ENCODE peak calls at places on chromosomes 3 and 15, in six cellular contexts. L, X, O, Y, E and K are unnamed samples.

GRCh38 chr3:192365571-192365970 is 361.8 kb downstream of the FGF12 start:
- DNase-seq in L (no peak), X (no peak), O (no peak), Y (no peak), E (no peak), K (no peak)

GRCh38 chr15:40338041-40338657 is 2.6 kb downstream of the CCDC9B start:
- DNase-seq in L (no peak), X (peak; percentile 91), O (peak; percentile 95), Y (no peak), E (peak; percentile 58), K (no peak)

GRCh38 chr15:39685999-39686613 is 96.5 kb downstream of the FSIP1 start:
- DNase-seq in L (no peak), X (peak; percentile 63), O (peak; percentile 53), Y (no peak), E (peak; percentile 43), K (peak; percentile 29)

GRCh38 chr3:88991496-88991895 is 115.9 kb upstream of the EPHA3 start:
- DNase-seq in L (no peak), X (no peak), O (no peak), Y (no peak), E (no peak), K (no peak)

GRCh38 chr3:150349314-150350097 is 58.6 kb upstream of the TSC22D2 start:
- DNase-seq in L (no peak), X (no peak), O (no peak), Y (no peak), E (no peak), K (no peak)

GRCh38 chr15:92840149-92840548 is 60.0 kb upstream of the CHD2 start:
- DNase-seq in L (no peak), X (no peak), O (no peak), Y (no peak), E (no peak), K (no peak)

GRCh38 chr3:147572970-147573340 is 163.8 kb downstream of the ZIC1 start:
- DNase-seq in L (no peak), X (no peak), O (no peak), Y (no peak), E (no peak), K (no peak)

GRCh38 chr15:65094294-65094995 is 17.9 kb downstream of the KBTBD13 start:
- DNase-seq in L (no peak), X (no peak), O (peak; percentile 22), Y (no peak), E (no peak), K (no peak)

GRCh38 chr3:21901504-21901903 is 150.5 kb upstream of the ZNF385D start:
- DNase-seq in L (no peak), X (no peak), O (no peak), Y (no peak), E (no peak), K (no peak)

GRCh38 chr3:13650210-13651056 is 101.5 kb downstream of the FBLN2 start:
- DNase-seq in L (no peak), X (peak; percentile 97), O (peak; percentile 93), Y (peak; percentile 54), E (peak; percentile 46), K (peak; percentile 55)

GRCh38 chr3:160472344-160472743 is 22.8 kb upstream of the TRIM59 start:
- DNase-seq in L (no peak), X (no peak), O (no peak), Y (no peak), E (no peak), K (no peak)

GRCh38 chr3:44439499-44440295 is 37.8 kb downstream of the ZNF445 start:
- DNase-seq in L (peak; percentile 88), X (peak; percentile 94), O (peak; percentile 74), Y (no peak), E (peak; percentile 97), K (peak; percentile 97)

GRCh38 chr3:29137601-29138000 is 143.3 kb upstream of the RBMS3 start:
- DNase-seq in L (no peak), X (no peak), O (no peak), Y (no peak), E (no peak), K (no peak)

GRCh38 chr3:74137790-74138189 is 476.7 kb downstream of the CNTN3 start:
- DNase-seq in L (no peak), X (no peak), O (no peak), Y (no peak), E (no peak), K (no peak)

GRCh38 chr3:45280227-45280626 is 54.1 kb upstream of the TMEM158 start:
- DNase-seq in L (no peak), X (no peak), O (no peak), Y (no peak), E (no peak), K (no peak)

GRCh38 chr3:11703185-11703584 is 59.5 kb upstream of the VGLL4 start:
- DNase-seq in L (no peak), X (no peak), O (no peak), Y (no peak), E (no peak), K (no peak)

GRCh38 chr15:85752591-85752990 is 42.1 kb downstream of the KLHL25 start:
- DNase-seq in L (no peak), X (no peak), O (no peak), Y (no peak), E (no peak), K (no peak)

GRCh38 chr3:88311826-88312225 is 162.1 kb downstream of the C3orf38 start:
- DNase-seq in L (no peak), X (no peak), O (no peak), Y (no peak), E (no peak), K (no peak)

GRCh38 chr15:86336051-86336788 is 256.5 kb downstream of the AGBL1 start:
- DNase-seq in L (no peak), X (no peak), O (no peak), Y (no peak), E (no peak), K (no peak)

GRCh38 chr3:189683576-189684255 is 52.5 kb downstream of the TP63 start:
- DNase-seq in L (no peak), X (no peak), O (no peak), Y (no peak), E (no peak), K (no peak)

GRCh38 chr3:157081681-157082210 is 78.2 kb downstream of the CCNL1 start:
- DNase-seq in L (no peak), X (peak; percentile 87), O (peak; percentile 84), Y (peak; percentile 86), E (peak; percentile 68), K (peak; percentile 74)

GRCh38 chr3:187139126-187139894 is at the start of gene RPL39L:
- DNase-seq in L (peak; percentile 64), X (peak; percentile 95), O (peak; percentile 96), Y (peak; percentile 75), E (no peak), K (peak; percentile 75)

GRCh38 chr3:136750209-136750921 is 1.8 kb downstream of the STAG1 start:
- DNase-seq in L (no peak), X (no peak), O (no peak), Y (no peak), E (peak; percentile 9), K (peak; percentile 24)

GRCh38 chr15:73034213-73034612 is 18.1 kb upstream of the NEO1 start:
- DNase-seq in L (no peak), X (no peak), O (no peak), Y (no peak), E (no peak), K (no peak)

GRCh38 chr15:67059127-67059553 is 6.3 kb upstream of the SMAD3 start:
- DNase-seq in L (no peak), X (no peak), O (no peak), Y (no peak), E (peak; percentile 64), K (no peak)

GRCh38 chr15:45387379-45388007 is 9.1 kb upstream of the GATM start:
- DNase-seq in L (no peak), X (no peak), O (no peak), Y (no peak), E (peak; percentile 88), K (no peak)

GRCh38 chr3:38139652-38140051 is 1.2 kb downstream of the MYD88 start:
- DNase-seq in L (no peak), X (no peak), O (no peak), Y (no peak), E (no peak), K (no peak)

GRCh38 chr3:60010778-60011177 is 961.0 kb upstream of the CFAP20DC start:
- DNase-seq in L (peak; percentile 65), X (no peak), O (no peak), Y (no peak), E (no peak), K (peak; percentile 80)

GRCh38 chr3:61134532-61134931 is 116.7 kb downstream of the FHIT start:
- DNase-seq in L (no peak), X (no peak), O (no peak), Y (no peak), E (no peak), K (peak; percentile 44)

GRCh38 chr15:81000626-81001179 is at the start of gene TLNRD1:
- DNase-seq in L (no peak), X (peak; percentile 84), O (peak; percentile 96), Y (no peak), E (peak; percentile 83), K (peak; percentile 76)
- TF ChIP-seq GABPA in L (peak; percentile 8), X (peak; percentile 83), O (peak; percentile 58), Y (peak; percentile 4), E (peak; percentile 54), K (peak; percentile 25)

GRCh38 chr15:70480196-70480856 is 283.0 kb downstream of the UACA start:
- DNase-seq in L (no peak), X (no peak), O (no peak), Y (no peak), E (no peak), K (peak; percentile 91)
- TF ChIP-seq GABPA in L (no peak), X (no peak), O (no peak), Y (no peak), E (no peak), K (no peak)

DNA sequence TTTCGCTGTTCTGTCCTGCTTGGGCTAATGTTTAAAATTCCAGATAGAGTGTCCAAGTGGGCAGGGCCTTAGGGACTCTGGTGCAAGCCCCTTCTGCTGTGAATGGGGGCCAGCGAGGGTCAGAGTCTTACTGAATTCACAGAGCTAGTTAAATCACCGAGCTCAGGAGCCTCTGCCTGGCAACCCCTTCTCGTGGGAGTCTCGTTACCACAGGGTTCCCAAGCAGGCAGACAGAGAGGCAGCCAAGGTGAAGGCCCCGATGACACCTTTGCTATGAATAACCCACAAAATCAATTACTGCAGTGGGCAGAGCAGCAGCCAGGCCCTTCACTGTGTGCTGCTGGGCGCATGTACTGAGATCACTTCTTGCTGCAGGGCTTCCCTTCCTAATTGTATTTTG is 56.9 kb downstream of the SPSB4 start:
- DNase-seq in L (no peak), X (no peak), O (no peak), Y (no peak), E (no peak), K (no peak)
- TF ChIP-seq GABPA in L (no peak), X (no peak), O (no peak), Y (no peak), E (no peak), K (no peak)

GRCh38 chr3:175311404-175311803 is 452.3 kb downstream of the NAALADL2 start:
- DNase-seq in L (no peak), X (no peak), O (no peak), Y (no peak), E (no peak), K (no peak)

GRCh38 chr3:175312766-175313165 is 453.6 kb downstream of the NAALADL2 start:
- DNase-seq in L (no peak), X (no peak), O (no peak), Y (no peak), E (no peak), K (no peak)

DNA sequence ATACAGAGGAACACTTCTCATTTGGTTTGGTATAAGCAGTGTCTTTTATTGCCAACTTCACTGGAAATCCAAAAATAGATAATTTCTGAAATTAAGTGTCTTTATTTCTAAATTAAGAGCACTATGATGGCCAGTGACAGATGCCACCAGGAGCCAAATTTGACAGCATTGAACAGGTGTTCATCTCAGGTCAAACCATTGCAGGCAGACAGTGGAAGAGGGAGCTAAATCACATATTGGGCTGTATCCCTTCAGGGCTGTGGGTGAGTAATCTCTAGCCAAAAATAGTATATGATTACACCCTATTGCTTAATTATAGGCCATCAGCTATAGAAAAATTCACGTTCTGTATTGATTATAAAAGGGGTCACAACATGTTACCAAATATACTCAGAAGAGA is 457.7 kb downstream of the NAALADL2 start:
- DNase-seq in L (no peak), X (no peak), O (no peak), Y (no peak), E (no peak), K (no peak)
- TF ChIP-seq GABPA in L (no peak), X (no peak), O (no peak), Y (no peak), E (no peak), K (no peak)